ENCODE peak calls at places on chromosomes 3 and 15, in eight cellular contexts. S is C1 segment of cervical spinal cord; T is Panc1; C is T-helper 2 cell; H is H7; W is DMS 273 treated with DMSO at 0.1 percent for 48 hours; X is stimulated activated CD4-positive, alpha-beta T cell treated with anti-CD3 and anti-CD28 coated beads, Interleukin-2, amount 100 ng/mL, for 48 hours; Z is T47D. F is an unnamed sample.

GRCh38 chr3:58193682-58194407 is 16.9 kb downstream of the DNASE1L3 start:
- DNase-seq in S (no peak), T (no peak), C (no peak), H (no peak), W (no peak), X (no peak), Z (no peak), F (no peak)

GRCh38 chr3:101851072-101851471 is 1.8 kb downstream of the NFKBIZ start:
- DNase-seq in S (no peak), T (no peak), C (no peak), H (no peak), W (no peak), X (no peak), Z (no peak), F (no peak)

GRCh38 chr15:65954289-65954741 is 85.0 kb downstream of the RAB11A start:
- DNase-seq in S (no peak), T (no peak), C (no peak), H (peak), W (no peak), X (no peak), Z (no peak), F (no peak)

GRCh38 chr15:60843482-60843881 is 364.5 kb upstream of the ICE2 start:
- DNase-seq in S (peak), T (no peak), C (no peak), H (no peak), W (no peak), X (no peak), Z (no peak), F (no peak)

GRCh38 chr3:172391592-172392302 is 56.5 kb downstream of the GHSR start:
- DNase-seq in S (no peak), T (no peak), C (no peak), H (no peak), W (no peak), X (no peak), Z (no peak), F (no peak)

GRCh38 chr15:96329403-96329981 is 1.0 kb upstream of the NR2F2 start:
- DNase-seq in S (no peak), T (no peak), C (no peak), H (no peak), W (no peak), X (no peak), Z (no peak), F (no peak)

GRCh38 chr3:128573707-128574162 is 76.9 kb downstream of the RPN1 start:
- DNase-seq in S (no peak), T (no peak), C (no peak), H (no peak), W (no peak), X (no peak), Z (no peak), F (no peak)

GRCh38 chr3:70090322-70090913 is 90.9 kb downstream of the SAMMSON start:
- DNase-seq in S (no peak), T (no peak), C (no peak), H (no peak), W (no peak), X (no peak), Z (peak), F (peak)

GRCh38 chr15:80384442-80384841 is 19.7 kb upstream of the ARNT2 start:
- DNase-seq in S (no peak), T (no peak), C (no peak), H (no peak), W (no peak), X (no peak), Z (no peak), F (no peak)

GRCh38 chr3:161682715-161683114 is 186.1 kb downstream of the OTOL1 start:
- DNase-seq in S (no peak), T (no peak), C (no peak), H (no peak), W (no peak), X (no peak), Z (no peak), F (no peak)

GRCh38 chr3:125161607-125162219 is 50.8 kb downstream of the SLC12A8 start:
- DNase-seq in S (no peak), T (no peak), C (no peak), H (no peak), W (no peak), X (no peak), Z (no peak), F (no peak)

GRCh38 chr15:101016581-101016980 is 97.4 kb downstream of the LRRK1 start:
- DNase-seq in S (no peak), T (no peak), C (no peak), H (no peak), W (no peak), X (no peak), Z (no peak), F (no peak)

GRCh38 chr3:137764001-137764433 is at the start of gene SOX14:
- DNase-seq in S (no peak), T (no peak), C (no peak), H (peak), W (no peak), X (no peak), Z (peak), F (no peak)

GRCh38 chr15:48748535-48748934 is 62.3 kb downstream of the CEP152 start:
- DNase-seq in S (no peak), T (no peak), C (no peak), H (no peak), W (no peak), X (no peak), Z (no peak), F (no peak)

GRCh38 chr3:61571516-61572336 is 10.4 kb downstream of the PTPRG start:
- DNase-seq in S (no peak), T (no peak), C (no peak), H (no peak), W (no peak), X (no peak), Z (no peak), F (no peak)

GRCh38 chr3:44906997-44907396 is 32.6 kb downstream of the TGM4 start:
- DNase-seq in S (no peak), T (no peak), C (no peak), H (no peak), W (no peak), X (no peak), Z (no peak), F (no peak)

GRCh38 chr15:68763063-68763462 is 57.6 kb downstream of the ANP32A start:
- DNase-seq in S (no peak), T (no peak), C (no peak), H (no peak), W (no peak), X (no peak), Z (no peak), F (no peak)

GRCh38 chr15:100284701-100285100 is 57.1 kb downstream of the ADAMTS17 start:
- DNase-seq in S (no peak), T (no peak), C (no peak), H (no peak), W (no peak), X (no peak), Z (no peak), F (no peak)

GRCh38 chr15:80180986-80181385 is 28.2 kb downstream of the FAH start:
- DNase-seq in S (no peak), T (no peak), C (no peak), H (no peak), W (no peak), X (no peak), Z (no peak), F (no peak)

GRCh38 chr3:79361748-79362378 is 405.9 kb downstream of the ROBO1 start:
- DNase-seq in S (no peak), T (peak), C (no peak), H (peak), W (peak), X (no peak), Z (peak), F (peak)

GRCh38 chr15:77059761-77060345 is 11.1 kb downstream of the TSPAN3 start:
- DNase-seq in S (no peak), T (no peak), C (no peak), H (no peak), W (no peak), X (no peak), Z (no peak), F (no peak)

GRCh38 chr15:25184356-25185155 is 229.8 kb downstream of the SNRPN start:
- DNase-seq in S (no peak), T (no peak), C (no peak), H (no peak), W (no peak), X (no peak), Z (no peak), F (no peak)

GRCh38 chr3:43273429-43273828 is 12.9 kb upstream of the SNRK start:
- DNase-seq in S (peak), T (no peak), C (no peak), H (no peak), W (no peak), X (no peak), Z (no peak), F (no peak)

GRCh38 chr3:126128504-126129407 is 44.8 kb upstream of the SLC41A3 start:
- DNase-seq in S (no peak), T (no peak), C (no peak), H (no peak), W (no peak), X (no peak), Z (no peak), F (no peak)

GRCh38 chr15:60592386-60593339 is 113.7 kb upstream of the ICE2 start:
- DNase-seq in S (peak), T (no peak), C (peak), H (peak), W (peak), X (peak), Z (peak), F (peak)